ENCODE peak calls at places on chromosome 21, in nine cellular contexts. A is Caco-2; M is small intestine; J is fibroblast of lung; F is ovary; L is fibroblast of pulmonary artery; G is effector memory CD4-positive, alpha-beta T cell; P is tibial nerve; S is colonic mucosa. O is an unnamed sample.

GRCh38 chr21:38525454-38525853 is 27.2 kb upstream of the ERG start:
- DNase-seq in A (no peak), M (no peak), J (no peak), F (no peak), L (no peak), G (no peak), P (no peak), S (no peak), O (no peak)

GRCh38 chr21:41216486-41216885 is 48.5 kb downstream of the BACE2 start:
- DNase-seq in A (no peak), M (no peak), J (no peak), F (no peak), L (no peak), G (no peak), P (no peak), S (no peak), O (no peak)

GRCh38 chr21:32484706-32485380 is 72.3 kb downstream of the EVA1C start:
- DNase-seq in A (no peak), M (no peak), J (no peak), F (no peak), L (no peak), G (no peak), P (no peak), S (peak; percentile 70), O (no peak)

GRCh38 chr21:23887709-23888303 is 1719.5 kb downstream of the MRPL39 start:
- DNase-seq in A (no peak), M (peak; percentile 2), J (no peak), F (no peak), L (no peak), G (peak; percentile 6), P (no peak), S (no peak), O (no peak)

GRCh38 chr21:39125752-39126485 is 57.3 kb downstream of the PSMG1 start:
- DNase-seq in A (peak; percentile 66), M (peak; percentile 78), J (peak; percentile 67), F (peak; percentile 64), L (peak; percentile 87), G (no peak), P (no peak), S (peak; percentile 68), O (no peak)

GRCh38 chr21:38930065-38930464 is 124.3 kb downstream of the ETS2 start:
- DNase-seq in A (no peak), M (no peak), J (no peak), F (no peak), L (no peak), G (no peak), P (no peak), S (no peak), O (no peak)

GRCh38 chr21:37159949-37160348 is 86.9 kb downstream of the TTC3 start:
- DNase-seq in A (no peak), M (no peak), J (no peak), F (no peak), L (no peak), G (no peak), P (no peak), S (no peak), O (no peak)

GRCh38 chr21:15874610-15875009 is 144.8 kb downstream of the USP25 start:
- DNase-seq in A (no peak), M (no peak), J (peak; percentile 8), F (no peak), L (peak; percentile 25), G (no peak), P (no peak), S (no peak), O (no peak)

GRCh38 chr21:37230632-37231246 is 36.4 kb downstream of the VPS26C start:
- DNase-seq in A (no peak), M (peak; percentile 5), J (no peak), F (no peak), L (no peak), G (no peak), P (no peak), S (no peak), O (no peak)

GRCh38 chr21:15134711-15135110 is 69.9 kb upstream of the NRIP1 start:
- DNase-seq in A (no peak), M (peak; percentile 79), J (no peak), F (no peak), L (no peak), G (no peak), P (no peak), S (peak; percentile 78), O (no peak)

DNA sequence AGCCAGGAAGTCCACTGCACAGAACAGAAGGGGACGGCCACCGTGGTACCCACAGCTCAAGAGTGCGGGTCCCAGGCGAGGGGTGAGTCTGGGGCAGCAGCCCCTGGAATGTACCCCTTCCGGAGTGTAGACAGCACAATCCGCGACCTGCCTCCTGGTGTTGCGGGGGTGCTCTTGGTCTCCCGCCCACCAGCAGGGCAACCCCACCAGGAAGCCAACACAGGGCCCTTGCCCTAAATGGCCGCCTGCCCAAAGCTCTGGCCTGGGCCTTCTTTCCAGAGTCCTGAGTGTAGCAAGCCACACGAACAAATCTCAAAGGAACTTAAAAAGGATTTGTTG is 1.1 kb upstream of the SLC19A1 start:
- DNase-seq in A (no peak), M (no peak), J (no peak), F (peak; percentile 28), L (no peak), G (no peak), P (no peak), S (no peak), O (no peak)
- H3K4me3 ChIP-seq in A (no peak overlapping the region), M (no peak overlapping the region), J (no peak overlapping the region), F (no peak overlapping the region), L (no peak overlapping the region), G (no peak overlapping the region), P (no peak overlapping the region), S (no peak overlapping the region), O (no peak overlapping the region)

GRCh38 chr21:45406801-45407628 is 2.0 kb downstream of the COL18A1 start:
- DNase-seq in A (no peak), M (no peak), J (no peak), F (peak; percentile 44), L (no peak), G (no peak), P (no peak), S (no peak), O (no peak)

GRCh38 chr21:45404726-45405270 is at the start of gene COL18A1:
- DNase-seq in A (peak; percentile 81), M (no peak), J (peak; percentile 41), F (peak; percentile 81), L (peak; percentile 56), G (no peak), P (no peak), S (no peak), O (no peak)

GRCh38 chr21:45405271-45405818 is 380 bp downstream of the COL18A1 start:
- DNase-seq in A (peak; percentile 65), M (no peak), J (peak; percentile 33), F (peak; percentile 75), L (peak; percentile 52), G (no peak), P (no peak), S (no peak), O (no peak)

GRCh38 chr21:45407629-45408247 is 2.8 kb downstream of the COL18A1 start:
- DNase-seq in A (no peak), M (no peak), J (no peak), F (peak; percentile 34), L (no peak), G (no peak), P (no peak), S (no peak), O (no peak)

DNA sequence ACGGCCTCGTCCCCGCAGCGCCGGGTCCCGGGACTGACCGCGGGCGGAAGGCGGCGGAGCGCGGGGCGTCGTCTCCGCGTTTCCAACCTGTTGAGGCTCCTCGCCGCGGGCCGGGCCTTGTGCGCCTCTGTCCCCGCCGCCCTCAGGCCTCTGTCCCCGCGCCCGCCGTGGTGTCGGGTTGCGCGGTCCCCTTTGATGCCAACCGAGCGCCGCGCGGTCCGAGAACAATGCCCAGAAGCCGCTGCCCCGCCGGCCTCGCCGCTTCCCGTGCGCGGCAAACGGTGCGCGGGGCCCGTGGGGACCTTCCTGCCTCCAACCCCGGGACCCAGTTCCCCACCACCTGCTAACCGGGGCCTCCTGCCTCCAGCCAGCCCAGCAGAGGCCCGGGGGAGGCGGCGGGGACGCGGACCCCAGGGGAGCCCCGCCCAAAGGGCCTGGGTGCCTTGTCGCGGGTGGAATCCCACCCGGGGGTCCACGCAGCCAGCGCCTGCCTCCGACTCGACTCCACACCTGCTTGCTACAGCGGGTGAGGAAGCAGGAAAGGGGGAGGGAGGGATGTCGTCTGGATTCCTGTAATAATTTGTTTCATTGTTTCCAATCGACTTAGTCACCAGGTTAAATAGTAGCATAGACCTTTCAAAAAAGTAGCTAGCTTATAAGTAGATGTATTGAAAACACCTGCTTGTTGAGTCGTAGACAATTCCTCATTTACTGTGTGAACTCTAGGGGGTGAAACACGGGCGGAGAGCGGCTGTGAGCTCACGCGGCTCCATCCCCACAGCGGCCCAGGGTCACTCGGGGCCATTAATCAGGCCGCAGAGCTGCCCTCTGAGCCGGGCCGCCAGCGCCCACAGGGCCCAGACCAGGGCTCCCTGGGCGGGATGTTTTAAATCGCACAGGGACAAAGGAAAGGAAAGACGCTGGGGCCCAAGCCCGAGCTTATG is 1.1 kb downstream of the COL18A1 start:
- DNase-seq in A (peak; percentile 48), M (no peak), J (peak; percentile 68), F (peak; percentile 55), L (peak; percentile 53), G (no peak), P (no peak), S (no peak), O (no peak)
- H3K4me3 ChIP-seq in A (peak overlapping the region; percentile 61), M (peak overlapping the region; percentile 57), J (peak overlapping the region; percentile 57), F (peak overlapping the region; percentile 68), L (peak overlapping the region; percentile 59), G (peak overlapping the region; percentile 18), P (peak overlapping the region; percentile 55), S (peak overlapping the region; percentile 43), O (peak overlapping the region; percentile 48)

DNA sequence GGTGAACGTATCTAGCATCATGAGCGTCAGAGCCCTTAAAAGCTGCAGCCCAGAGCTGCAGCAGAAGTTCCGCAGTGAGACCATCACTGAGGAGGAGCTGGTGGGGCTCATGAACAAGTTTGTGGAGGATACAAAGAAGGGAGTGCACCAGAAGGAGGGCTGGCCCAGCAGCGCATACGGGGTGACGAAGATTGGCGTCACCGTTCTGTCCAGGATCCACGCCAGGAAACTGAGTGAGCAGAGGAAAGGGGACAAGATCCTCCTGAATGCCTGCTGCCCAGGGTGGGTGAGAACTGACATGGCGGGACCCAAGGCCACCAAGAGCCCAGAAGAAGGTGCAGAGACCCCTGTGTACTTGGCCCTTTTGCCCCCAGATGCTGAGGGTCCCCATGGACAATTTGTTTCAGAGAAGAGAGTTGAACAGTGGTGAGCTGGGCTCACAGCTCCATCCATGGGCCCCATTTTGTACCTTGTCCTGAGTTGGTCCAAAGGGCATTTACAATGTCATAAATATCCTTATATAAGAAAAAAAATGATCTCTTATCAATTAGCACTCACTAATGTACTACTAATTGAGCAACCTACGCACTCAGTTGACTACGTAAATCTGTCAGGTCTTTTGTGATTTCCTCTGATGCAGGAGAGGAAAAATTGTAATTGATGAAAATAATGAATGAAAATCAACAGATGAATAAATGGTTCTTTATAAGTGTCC is 2.8 kb downstream of the CBR1 start:
- DNase-seq in A (no peak), M (peak; percentile 87), J (no peak), F (no peak), L (no peak), G (no peak), P (no peak), S (no peak), O (no peak)
- H3K4me3 ChIP-seq in A (no peak overlapping the region), M (peak overlapping the region; percentile 75), J (peak overlapping the region; percentile 5), F (no peak overlapping the region), L (no peak overlapping the region), G (no peak overlapping the region), P (no peak overlapping the region), S (no peak overlapping the region), O (no peak overlapping the region)

DNA sequence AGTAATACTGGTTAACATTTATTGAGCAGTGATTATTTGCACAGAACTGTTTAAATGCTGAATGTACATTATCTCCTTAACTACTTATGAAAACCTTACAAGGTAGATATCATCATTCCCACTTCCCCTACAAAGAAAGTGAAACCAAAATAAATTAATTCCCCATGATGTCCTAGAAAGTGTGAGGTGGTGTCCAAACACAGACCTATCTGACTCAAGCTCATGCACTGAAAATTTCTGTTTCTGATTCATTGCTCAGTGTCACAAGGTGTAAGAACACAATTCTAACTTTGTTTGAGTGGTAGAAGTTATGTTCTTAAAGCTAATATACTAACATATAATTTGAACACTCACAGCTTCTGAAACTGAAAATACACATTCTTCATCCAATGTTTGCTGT is 178.7 kb downstream of the MRPL39 start:
- DNase-seq in A (no peak), M (no peak), J (no peak), F (no peak), L (no peak), G (no peak), P (no peak), S (no peak), O (no peak)
- H3K4me3 ChIP-seq in A (no peak overlapping the region), M (no peak overlapping the region), J (no peak overlapping the region), F (no peak overlapping the region), L (no peak overlapping the region), G (no peak overlapping the region), P (no peak overlapping the region), S (no peak overlapping the region), O (no peak overlapping the region)